ENCODE peak calls at places on chromosomes 2 and 18, in four cellular contexts. One of them, this sample, is unnamed.

GRCh38 chr18:7755753-7756475 is 188.8 kb downstream of the PTPRM start:
- DNase-seq in psoas muscle: no peak
- DNase-seq in GM13977: no peak
- DNase-seq in AG04450: no peak
- DNase-seq in this sample: no peak

GRCh38 chr2:202002381-202002780 is 31.3 kb upstream of the FZD7 start:
- DNase-seq in psoas muscle: no peak
- DNase-seq in GM13977: no peak
- DNase-seq in AG04450: no peak
- DNase-seq in this sample: no peak

GRCh38 chr2:10343658-10344057 is 41.0 kb downstream of the HPCAL1 start:
- DNase-seq in psoas muscle: no peak
- DNase-seq in GM13977: no peak
- DNase-seq in AG04450: no peak
- DNase-seq in this sample: no peak

GRCh38 chr2:207394203-207394741 is 135.5 kb upstream of the CREB1 start:
- DNase-seq in psoas muscle: no peak
- DNase-seq in GM13977: no peak
- DNase-seq in AG04450: no peak
- DNase-seq in this sample: no peak

GRCh38 chr2:48306409-48307284 is 223.3 kb upstream of the STON1 start:
- DNase-seq in psoas muscle: no peak
- DNase-seq in GM13977: no peak
- DNase-seq in AG04450: no peak
- DNase-seq in this sample: no peak

GRCh38 chr2:133433455-133434451 is 134.5 kb downstream of the NCKAP5 start:
- DNase-seq in psoas muscle: no peak
- DNase-seq in GM13977: no peak
- DNase-seq in AG04450: no peak
- DNase-seq in this sample: no peak

GRCh38 chr2:144834363-144834762 is 314.4 kb upstream of the ZEB2 start:
- DNase-seq in psoas muscle: no peak
- DNase-seq in GM13977: no peak
- DNase-seq in AG04450: no peak
- DNase-seq in this sample: no peak

GRCh38 chr18:48815581-48816324 is 135.0 kb downstream of the SMAD7 start:
- DNase-seq in psoas muscle: no peak
- DNase-seq in GM13977: no peak
- DNase-seq in AG04450: no peak
- DNase-seq in this sample: no peak

GRCh38 chr2:176174850-176175728 is 13.4 kb upstream of the HOXD1 start:
- DNase-seq in psoas muscle: no peak
- DNase-seq in GM13977: peak
- DNase-seq in AG04450: no peak
- DNase-seq in this sample: no peak

GRCh38 chr2:113370478-113371091 is 66.9 kb upstream of the ZNG1B start:
- DNase-seq in psoas muscle: peak
- DNase-seq in GM13977: peak
- DNase-seq in AG04450: peak
- DNase-seq in this sample: peak
- TF ChIP-seq CTCF in psoas muscle: peak
- TF ChIP-seq CTCF in GM13977: peak
- TF ChIP-seq CTCF in AG04450: peak
- TF ChIP-seq CTCF in this sample: no peak

GRCh38 chr2:189177441-189177840 is 2.1 kb downstream of the COL5A2 start:
- DNase-seq in psoas muscle: no peak
- DNase-seq in GM13977: no peak
- DNase-seq in AG04450: no peak
- DNase-seq in this sample: no peak

GRCh38 chr2:189178726-189179606 is 595 bp downstream of the COL5A2 start:
- DNase-seq in psoas muscle: no peak
- DNase-seq in GM13977: no peak
- DNase-seq in AG04450: peak
- DNase-seq in this sample: no peak

GRCh38 chr2:189179607-189179979 is at the start of gene COL5A2:
- DNase-seq in psoas muscle: peak
- DNase-seq in GM13977: no peak
- DNase-seq in AG04450: peak
- DNase-seq in this sample: no peak

GRCh38 chr2:189175869-189176431 is 3.6 kb downstream of the COL5A2 start:
- DNase-seq in psoas muscle: no peak
- DNase-seq in GM13977: no peak
- DNase-seq in AG04450: no peak
- DNase-seq in this sample: no peak

GRCh38 chr2:189178007-189178406 is 1.6 kb downstream of the COL5A2 start:
- DNase-seq in psoas muscle: no peak
- DNase-seq in GM13977: no peak
- DNase-seq in AG04450: no peak
- DNase-seq in this sample: no peak
- TF ChIP-seq CTCF in psoas muscle: peak
- TF ChIP-seq CTCF in GM13977: no peak
- TF ChIP-seq CTCF in AG04450: peak
- TF ChIP-seq CTCF in this sample: no peak

DNA sequence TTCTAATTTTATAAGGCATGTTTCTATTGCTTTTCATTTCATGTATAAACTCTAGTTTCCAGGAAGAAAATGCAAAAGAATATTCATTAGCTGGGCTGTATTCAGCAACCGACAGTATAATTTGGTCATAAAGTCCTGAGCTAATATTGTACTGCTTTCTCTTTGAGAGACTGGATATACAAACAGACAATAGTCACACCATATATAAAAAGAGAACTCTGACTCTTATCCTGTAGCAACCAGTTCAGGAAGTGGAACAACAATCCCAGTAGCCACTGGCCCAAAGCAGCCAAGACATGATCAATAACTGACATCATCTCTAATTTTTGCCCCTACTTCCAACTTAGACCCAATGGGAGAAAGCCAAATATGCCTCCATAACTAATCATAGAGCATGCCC is 160.8 kb downstream of the FSIP2 start:
- DNase-seq in psoas muscle: no peak
- DNase-seq in GM13977: no peak
- DNase-seq in AG04450: no peak
- DNase-seq in this sample: no peak
- TF ChIP-seq CTCF in psoas muscle: no peak
- TF ChIP-seq CTCF in GM13977: no peak
- TF ChIP-seq CTCF in AG04450: no peak
- TF ChIP-seq CTCF in this sample: no peak

GRCh38 chr2:168255103-168255502 is 7.7 kb upstream of the STK39 start:
- DNase-seq in psoas muscle: no peak
- DNase-seq in GM13977: no peak
- DNase-seq in AG04450: no peak
- DNase-seq in this sample: no peak

GRCh38 chr2:168253379-168253778 is 6.0 kb upstream of the STK39 start:
- DNase-seq in psoas muscle: no peak
- DNase-seq in GM13977: no peak
- DNase-seq in AG04450: no peak
- DNase-seq in this sample: no peak

GRCh38 chr2:168255866-168256265 is 8.5 kb upstream of the STK39 start:
- DNase-seq in psoas muscle: no peak
- DNase-seq in GM13977: no peak
- DNase-seq in AG04450: no peak
- DNase-seq in this sample: no peak

GRCh38 chr2:168256448-168256847 is 9.1 kb upstream of the STK39 start:
- DNase-seq in psoas muscle: no peak
- DNase-seq in GM13977: no peak
- DNase-seq in AG04450: no peak
- DNase-seq in this sample: no peak

DNA sequence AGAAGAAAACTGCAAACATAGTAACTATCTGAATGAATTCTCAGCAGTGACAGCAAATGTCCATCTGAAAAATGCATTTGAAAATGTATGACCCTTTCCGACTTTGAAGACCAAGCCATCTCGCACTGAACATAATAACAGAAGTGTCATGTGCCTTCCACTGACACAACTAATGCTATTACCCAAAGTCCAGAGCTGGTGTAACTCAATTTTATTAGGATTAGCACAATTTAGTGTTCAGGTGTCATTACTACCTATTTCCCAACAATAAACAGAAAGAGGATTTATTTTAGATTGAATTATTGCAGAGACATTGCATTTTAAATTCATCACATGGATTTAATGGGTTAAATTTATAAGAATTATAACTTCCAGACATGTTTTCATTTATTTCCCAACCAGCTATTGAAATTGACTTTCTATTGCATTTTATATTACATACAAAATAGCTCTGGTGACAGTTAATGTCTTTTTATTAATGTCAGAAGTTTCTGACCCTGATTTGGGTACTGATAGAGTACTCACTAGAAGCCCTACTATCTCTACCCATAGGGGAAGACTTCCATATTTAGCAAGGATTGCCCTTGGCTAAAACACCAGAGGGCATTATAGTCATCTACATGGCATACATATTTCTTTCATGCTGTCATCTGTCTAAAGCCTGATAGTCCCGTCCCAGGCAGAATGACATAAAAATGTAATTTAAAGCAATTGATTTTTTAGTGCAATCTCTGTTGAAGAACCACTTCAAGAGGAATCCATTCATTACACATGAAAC is 7.0 kb upstream of the STK39 start:
- DNase-seq in psoas muscle: no peak
- DNase-seq in GM13977: no peak
- DNase-seq in AG04450: no peak
- DNase-seq in this sample: no peak
- TF ChIP-seq CTCF in psoas muscle: no peak
- TF ChIP-seq CTCF in GM13977: no peak
- TF ChIP-seq CTCF in AG04450: no peak
- TF ChIP-seq CTCF in this sample: no peak

GRCh38 chr2:231670892-231671616 is 37.3 kb upstream of the PTMA start:
- DNase-seq in psoas muscle: no peak
- DNase-seq in GM13977: no peak
- DNase-seq in AG04450: no peak
- DNase-seq in this sample: no peak
- TF ChIP-seq CTCF in psoas muscle: peak
- TF ChIP-seq CTCF in GM13977: peak
- TF ChIP-seq CTCF in AG04450: peak
- TF ChIP-seq CTCF in this sample: no peak

DNA sequence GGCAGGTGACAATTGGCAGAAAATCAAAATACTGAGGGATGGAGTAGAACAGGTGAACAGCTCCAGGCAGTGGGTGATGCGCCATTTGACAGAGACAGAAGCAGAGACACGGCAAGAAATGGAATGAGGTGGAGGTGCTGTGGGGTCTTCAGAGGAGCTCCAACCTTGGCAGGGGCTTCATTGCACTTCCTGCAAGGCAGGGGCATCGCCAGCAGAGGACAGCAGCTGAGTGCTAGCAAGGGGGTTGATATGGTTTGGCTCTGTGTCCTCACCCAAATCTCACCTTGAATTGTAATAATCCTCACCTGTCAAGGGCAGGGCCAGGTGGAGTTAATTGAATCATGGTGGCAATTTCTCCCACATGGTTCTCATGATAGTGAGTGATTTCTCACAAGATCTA is 42.8 kb downstream of the CCDC68 start:
- DNase-seq in psoas muscle: no peak
- DNase-seq in GM13977: no peak
- DNase-seq in AG04450: no peak
- DNase-seq in this sample: no peak
- TF ChIP-seq CTCF in psoas muscle: no peak
- TF ChIP-seq CTCF in GM13977: peak
- TF ChIP-seq CTCF in AG04450: no peak
- TF ChIP-seq CTCF in this sample: no peak

GRCh38 chr18:58863539-58864145 is 1.0 kb upstream of the ZNF532 start:
- DNase-seq in psoas muscle: peak
- DNase-seq in GM13977: peak
- DNase-seq in AG04450: no peak
- DNase-seq in this sample: peak

GRCh38 chr18:58862404-58862803 is 2.3 kb upstream of the ZNF532 start:
- DNase-seq in psoas muscle: no peak
- DNase-seq in GM13977: no peak
- DNase-seq in AG04450: no peak
- DNase-seq in this sample: no peak

GRCh38 chr18:58861353-58861752 is 3.3 kb upstream of the ZNF532 start:
- DNase-seq in psoas muscle: no peak
- DNase-seq in GM13977: no peak
- DNase-seq in AG04450: no peak
- DNase-seq in this sample: no peak

GRCh38 chr18:58861853-58862252 is 2.8 kb upstream of the ZNF532 start:
- DNase-seq in psoas muscle: no peak
- DNase-seq in GM13977: no peak
- DNase-seq in AG04450: no peak
- DNase-seq in this sample: no peak

GRCh38 chr18:58862851-58863538 is 1.7 kb upstream of the ZNF532 start:
- DNase-seq in psoas muscle: peak
- DNase-seq in GM13977: peak
- DNase-seq in AG04450: no peak
- DNase-seq in this sample: peak
- TF ChIP-seq CTCF in psoas muscle: no peak
- TF ChIP-seq CTCF in GM13977: no peak
- TF ChIP-seq CTCF in AG04450: no peak
- TF ChIP-seq CTCF in this sample: no peak

DNA sequence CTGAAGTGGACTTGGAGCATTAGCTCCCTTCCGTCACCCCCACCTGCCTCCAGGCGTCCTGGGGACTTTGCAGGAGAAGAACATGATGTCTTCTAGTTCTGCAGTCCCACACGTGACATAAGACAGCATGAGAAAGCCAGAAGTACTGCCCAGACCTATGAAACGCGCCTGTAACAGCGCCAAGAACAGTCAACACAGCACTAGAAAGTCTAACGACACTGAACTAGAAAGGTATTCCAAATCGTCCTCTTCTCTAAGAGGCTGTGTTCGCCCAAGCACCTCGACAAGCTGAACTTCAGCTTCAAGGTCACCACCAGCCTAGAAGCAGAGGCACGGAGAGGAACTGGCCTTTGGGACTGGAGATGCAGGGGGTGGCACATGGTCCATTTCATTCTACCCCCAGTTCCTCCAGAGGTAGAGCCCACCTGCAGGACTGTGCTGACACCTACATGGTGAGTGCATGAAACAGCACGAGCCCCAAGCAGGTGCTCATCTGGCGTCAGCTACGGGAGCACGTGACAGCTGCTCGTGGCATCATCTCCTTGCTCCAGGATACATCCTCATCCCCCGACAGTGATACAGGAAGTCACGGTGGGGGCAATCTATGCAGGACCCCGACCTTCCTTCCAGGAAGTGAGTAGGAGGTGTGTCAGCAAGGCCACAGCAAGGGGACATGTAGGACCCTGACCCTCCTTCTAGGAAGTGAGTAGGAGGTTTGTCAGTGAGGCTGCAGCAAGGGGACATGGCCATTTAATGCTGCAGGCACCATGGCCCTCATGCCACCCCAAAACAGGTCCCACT is 3.7 kb downstream of the HDAC4 start:
- DNase-seq in psoas muscle: no peak
- DNase-seq in GM13977: no peak
- DNase-seq in AG04450: no peak
- DNase-seq in this sample: no peak
- TF ChIP-seq CTCF in psoas muscle: peak
- TF ChIP-seq CTCF in GM13977: peak
- TF ChIP-seq CTCF in AG04450: no peak
- TF ChIP-seq CTCF in this sample: no peak

This sample was measured in activated B cell treated with CpG ODN at 0.5 μM for 24 hours.